ENCODE peak calls at places on chromosome 1, in four cellular contexts. One of them, this sample, is unnamed.

GRCh38 chr1:118317836-118318614 is 133.0 kb upstream of the SPAG17 start:
- DNase-seq in K562: no peak
- DNase-seq in H1: no peak
- DNase-seq in GM12878: no peak
- DNase-seq in this sample: no peak

GRCh38 chr1:121519042-121519755 is 334.4 kb downstream of the SRGAP2C start:
- DNase-seq in K562: peak
- DNase-seq in H1: no peak
- DNase-seq in GM12878: no peak
- DNase-seq in this sample: peak

GRCh38 chr1:39962450-39962825 is 7.5 kb downstream of the MFSD2A start:
- DNase-seq in H1: no peak
- DNase-seq in K562: no peak
- DNase-seq in GM12878: no peak
- DNase-seq in this sample: no peak

GRCh38 chr1:189269011-189269410 is 1208.7 kb downstream of the BRINP3 start:
- DNase-seq in K562: peak
- DNase-seq in H1: no peak
- DNase-seq in GM12878: no peak
- DNase-seq in this sample: no peak

GRCh38 chr1:39420493-39420892 is 70.9 kb upstream of the BMP8A start:
- DNase-seq in H1: no peak
- DNase-seq in GM12878: no peak
- DNase-seq in K562: no peak
- DNase-seq in this sample: no peak

GRCh38 chr1:89739013-89739843 is 81.6 kb upstream of the LRRC8D start:
- DNase-seq in GM12878: no peak
- DNase-seq in K562: peak
- DNase-seq in H1: no peak
- DNase-seq in this sample: no peak

GRCh38 chr1:110541996-110542395 is 23.0 kb upstream of the KCNA10 start:
- DNase-seq in H1: no peak
- DNase-seq in K562: no peak
- DNase-seq in GM12878: no peak
- DNase-seq in this sample: no peak

GRCh38 chr1:42442641-42443040 is 13.2 kb downstream of the ZMYND12 start:
- DNase-seq in GM12878: no peak
- DNase-seq in K562: no peak
- DNase-seq in H1: no peak
- DNase-seq in this sample: no peak

GRCh38 chr1:94636625-94637024 is 95.1 kb upstream of the F3 start:
- DNase-seq in K562: no peak
- DNase-seq in GM12878: no peak
- DNase-seq in H1: no peak
- DNase-seq in this sample: no peak

GRCh38 chr1:66412689-66413088 is 121.3 kb upstream of the SGIP1 start:
- DNase-seq in H1: no peak
- DNase-seq in K562: no peak
- DNase-seq in GM12878: no peak
- DNase-seq in this sample: no peak

GRCh38 chr1:193786041-193786440 is 599.6 kb upstream of the B3GALT2 start:
- DNase-seq in K562: no peak
- DNase-seq in H1: no peak
- DNase-seq in GM12878: no peak
- DNase-seq in this sample: no peak

GRCh38 chr1:170168263-170168662 is 22.5 kb downstream of the NTMT2 start:
- DNase-seq in GM12878: no peak
- DNase-seq in K562: no peak
- DNase-seq in H1: no peak
- DNase-seq in this sample: no peak

GRCh38 chr1:94143809-94144176 is 22.8 kb upstream of the ABCA4 start:
- DNase-seq in GM12878: no peak
- DNase-seq in H1: no peak
- DNase-seq in K562: no peak
- DNase-seq in this sample: no peak

GRCh38 chr1:87474098-87474497 is 145.4 kb downstream of the LMO4 start:
- DNase-seq in H1: no peak
- DNase-seq in K562: no peak
- DNase-seq in GM12878: no peak
- DNase-seq in this sample: no peak

GRCh38 chr1:211925016-211925415 is 94.5 kb upstream of the LPGAT1 start:
- DNase-seq in K562: peak
- DNase-seq in H1: no peak
- DNase-seq in GM12878: no peak
- DNase-seq in this sample: no peak

GRCh38 chr1:207815913-207816312 is 64.1 kb downstream of the CD46 start:
- DNase-seq in H1: no peak
- DNase-seq in GM12878: no peak
- DNase-seq in K562: peak
- DNase-seq in this sample: peak

GRCh38 chr1:93001893-93002292 is 40.6 kb upstream of the DIPK1A start:
- DNase-seq in K562: no peak
- DNase-seq in H1: no peak
- DNase-seq in GM12878: no peak
- DNase-seq in this sample: no peak

GRCh38 chr1:159211331-159212136 is 6.9 kb downstream of the ACKR1 start:
- DNase-seq in GM12878: no peak
- DNase-seq in K562: peak
- DNase-seq in H1: no peak
- DNase-seq in this sample: peak

GRCh38 chr1:244322791-244323521 is 128.8 kb downstream of the ADSS2 start:
- DNase-seq in K562: peak
- DNase-seq in H1: no peak
- DNase-seq in GM12878: no peak
- DNase-seq in this sample: peak

GRCh38 chr1:161121838-161122237 is 3.9 kb downstream of the NIT1 start:
- DNase-seq in GM12878: no peak
- DNase-seq in H1: no peak
- DNase-seq in K562: no peak
- DNase-seq in this sample: no peak

GRCh38 chr1:204411451-204412245 is at the start of gene PPP1R15B:
- DNase-seq in K562: peak
- DNase-seq in GM12878: peak
- DNase-seq in H1: peak
- DNase-seq in this sample: peak
- TF ChIP-seq GABPA in K562: peak
- TF ChIP-seq GABPA in GM12878: peak
- TF ChIP-seq GABPA in H1: peak
- TF ChIP-seq GABPA in this sample: peak

GRCh38 chr1:148318900-148319242 is 164.2 kb downstream of the PPIAL4G start:
- DNase-seq in H1: no peak
- DNase-seq in GM12878: no peak
- DNase-seq in K562: no peak
- DNase-seq in this sample: no peak

GRCh38 chr1:148318123-148318899 is 164.8 kb downstream of the PPIAL4G start:
- DNase-seq in GM12878: peak
- DNase-seq in K562: no peak
- DNase-seq in H1: no peak
- DNase-seq in this sample: peak

GRCh38 chr1:148315081-148315811 is 163.2 kb upstream of the NBPF11 start:
- DNase-seq in H1: no peak
- DNase-seq in K562: no peak
- DNase-seq in GM12878: peak
- DNase-seq in this sample: no peak

GRCh38 chr1:148317288-148317985 is 165.4 kb upstream of the NBPF11 start:
- DNase-seq in GM12878: no peak
- DNase-seq in K562: no peak
- DNase-seq in H1: no peak
- DNase-seq in this sample: no peak
- H3K4me3 ChIP-seq in GM12878: no peak
- H3K4me3 ChIP-seq in K562: no peak
- H3K4me3 ChIP-seq in H1: peak
- H3K4me3 ChIP-seq in this sample: peak

GRCh38 chr1:54668567-54668966 is 27.0 kb downstream of the MROH7 start:
- DNase-seq in GM12878: no peak
- DNase-seq in K562: no peak
- DNase-seq in H1: no peak
- DNase-seq in this sample: no peak

GRCh38 chr1:54666333-54666732 is 24.7 kb downstream of the MROH7 start:
- DNase-seq in H1: no peak
- DNase-seq in K562: no peak
- DNase-seq in GM12878: no peak
- DNase-seq in this sample: no peak

GRCh38 chr1:54667797-54668196 is 26.2 kb downstream of the MROH7 start:
- DNase-seq in H1: no peak
- DNase-seq in GM12878: no peak
- DNase-seq in K562: no peak
- DNase-seq in this sample: no peak

DNA sequence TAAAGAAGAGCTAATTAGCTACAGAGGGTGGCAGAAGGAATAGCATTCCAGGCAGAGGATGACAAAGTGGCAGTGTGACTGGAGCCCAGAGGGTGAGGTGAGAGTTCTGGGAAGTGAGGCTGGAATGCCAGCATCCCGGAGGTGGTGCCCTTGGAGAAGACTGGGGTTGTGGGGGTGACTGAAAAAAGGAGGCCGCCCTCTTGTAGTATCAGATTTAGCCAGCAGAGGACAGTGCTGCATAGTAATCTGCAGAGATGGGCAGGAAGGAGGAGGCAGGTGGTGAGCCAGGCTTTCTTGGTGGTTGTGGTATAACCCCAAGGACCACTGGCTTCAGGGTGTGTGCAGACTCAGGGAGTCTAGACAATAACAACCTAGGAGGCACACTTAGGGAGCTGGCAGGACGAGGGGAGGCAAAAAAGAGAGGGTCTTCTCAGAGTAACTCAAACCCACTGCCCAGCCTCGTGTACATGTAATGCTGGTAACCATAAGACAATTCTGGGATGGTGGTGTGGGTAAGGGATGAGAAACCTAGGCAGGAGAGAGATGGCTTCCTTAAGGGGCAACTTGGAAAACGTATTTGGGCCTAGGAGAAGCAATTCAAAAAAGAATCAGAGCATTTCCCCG is 30.5 kb downstream of the MROH7 start:
- DNase-seq in GM12878: peak
- DNase-seq in H1: peak
- DNase-seq in K562: peak
- DNase-seq in this sample: peak
- TF ChIP-seq CTCF in GM12878: peak
- TF ChIP-seq CTCF in H1: peak
- TF ChIP-seq CTCF in K562: peak
- TF ChIP-seq CTCF in this sample: peak

GRCh38 chr1:109499661-109500536 is 6.0 kb downstream of the CYB561D1 start:
- DNase-seq in H1: no peak
- DNase-seq in GM12878: no peak
- DNase-seq in K562: peak
- DNase-seq in this sample: no peak
- TF ChIP-seq GABPA in H1: no peak
- TF ChIP-seq GABPA in GM12878: no peak
- TF ChIP-seq GABPA in K562: no peak
- TF ChIP-seq GABPA in this sample: no peak

GRCh38 chr1:19831441-19831840 is 16.4 kb upstream of the RNF186 start:
- DNase-seq in H1: no peak
- DNase-seq in GM12878: no peak
- DNase-seq in K562: no peak
- DNase-seq in this sample: no peak
- H3K4me3 ChIP-seq in H1: no peak
- H3K4me3 ChIP-seq in GM12878: no peak
- H3K4me3 ChIP-seq in K562: no peak
- H3K4me3 ChIP-seq in this sample: no peak

DNA sequence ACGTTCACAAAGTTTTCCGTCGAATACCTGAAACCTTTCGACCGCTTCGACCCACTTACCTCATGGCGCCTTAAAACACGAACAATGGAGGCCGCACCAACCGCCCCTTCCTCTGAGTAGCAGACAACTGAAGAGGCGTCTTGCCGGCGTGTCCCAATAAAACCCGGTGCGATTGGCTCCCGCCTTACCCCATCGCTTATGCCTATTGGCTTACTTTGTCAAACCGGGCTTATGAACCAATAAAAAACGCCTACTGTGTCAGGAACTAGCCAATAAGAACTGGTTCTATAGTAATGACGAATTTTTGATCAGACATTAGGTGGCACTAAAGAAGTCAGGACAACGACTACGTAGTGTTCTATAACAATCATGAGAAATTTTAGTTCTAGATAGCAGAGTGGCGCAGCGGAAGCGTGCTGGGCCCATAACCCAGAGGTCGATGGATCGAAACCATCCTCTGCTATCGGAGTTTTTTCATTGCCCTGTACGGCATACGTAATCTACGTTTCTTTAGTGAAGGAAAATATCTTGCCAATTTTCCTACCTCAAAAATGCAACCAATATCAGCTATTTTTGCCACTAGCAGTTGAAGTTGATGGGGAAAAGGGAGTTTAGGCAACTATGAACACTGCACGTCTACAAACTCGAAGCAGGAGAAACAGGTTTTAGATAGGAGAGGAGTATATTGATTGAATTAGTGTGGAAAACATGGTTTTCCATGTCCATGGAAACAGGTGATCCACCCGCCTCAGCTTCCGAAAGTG is at the start of gene ILF2:
- DNase-seq in GM12878: peak
- DNase-seq in K562: peak
- DNase-seq in H1: peak
- DNase-seq in this sample: peak
- TF ChIP-seq CTCF in GM12878: peak
- TF ChIP-seq CTCF in K562: peak
- TF ChIP-seq CTCF in H1: no peak
- TF ChIP-seq CTCF in this sample: no peak

GRCh38 chr1:5744911-5745431 is 247.3 kb downstream of the NPHP4 start:
- DNase-seq in K562: no peak
- DNase-seq in GM12878: no peak
- DNase-seq in H1: no peak
- DNase-seq in this sample: no peak

GRCh38 chr1:5743435-5744095 is 248.7 kb downstream of the NPHP4 start:
- DNase-seq in H1: no peak
- DNase-seq in GM12878: no peak
- DNase-seq in K562: no peak
- DNase-seq in this sample: no peak

GRCh38 chr1:5745776-5746610 is 246.2 kb downstream of the NPHP4 start:
- DNase-seq in H1: peak
- DNase-seq in GM12878: no peak
- DNase-seq in K562: peak
- DNase-seq in this sample: peak

GRCh38 chr1:5742801-5743200 is 249.4 kb downstream of the NPHP4 start:
- DNase-seq in GM12878: no peak
- DNase-seq in K562: no peak
- DNase-seq in H1: no peak
- DNase-seq in this sample: no peak

GRCh38 chr1:5744342-5744741 is 247.9 kb downstream of the NPHP4 start:
- DNase-seq in GM12878: no peak
- DNase-seq in K562: no peak
- DNase-seq in H1: no peak
- DNase-seq in this sample: no peak
- TF ChIP-seq GABPA in GM12878: no peak
- TF ChIP-seq GABPA in K562: no peak
- TF ChIP-seq GABPA in H1: no peak
- TF ChIP-seq GABPA in this sample: no peak